ENCODE peak calls at places on chromosome 4, in six cellular contexts. F is CD8-positive, alpha-beta T cell; Y is ovary; H is A549; O is left ventricle myocardium inferior; N is Caco-2. R is an unnamed sample. For H3K4me1, the result is how much of the 10 kb centered on the place peaks cover.

GRCh38 chr4:948101-948935 is 16.1 kb downstream of the TMEM175 start:
- DNase-seq in F (no peak), Y (peak), H (no peak), O (no peak), N (no peak), R (no peak)

GRCh38 chr4:155666701-155667537 is at the start of gene GUCY1A1:
- DNase-seq in F (no peak), Y (peak), H (no peak), O (peak), N (no peak), R (no peak)

GRCh38 chr4:2480649-2481048 is 11.7 kb downstream of the RNF4 start:
- DNase-seq in F (no peak), Y (no peak), H (no peak), O (no peak), N (no peak), R (no peak)

GRCh38 chr4:183407128-183407585 is 37.3 kb upstream of the CDKN2AIP start:
- DNase-seq in F (peak), Y (peak), H (peak), O (peak), N (peak), R (peak)

GRCh38 chr4:3860061-3860912 is 94.1 kb downstream of the ADRA2C start:
- DNase-seq in F (no peak), Y (no peak), H (no peak), O (no peak), N (no peak), R (no peak)

GRCh38 chr4:135434936-135435335 is 1233.3 kb upstream of the PABPC4L start:
- DNase-seq in F (no peak), Y (no peak), H (no peak), O (no peak), N (no peak), R (no peak)

GRCh38 chr4:147735413-147736301 is 3.8 kb downstream of the ARHGAP10 start:
- DNase-seq in F (no peak), Y (no peak), H (no peak), O (no peak), N (peak), R (no peak)

GRCh38 chr4:64774626-64775025 is 365.4 kb upstream of the TECRL start:
- DNase-seq in F (no peak), Y (no peak), H (no peak), O (no peak), N (no peak), R (no peak)

GRCh38 chr4:119693127-119693526 is 64.5 kb upstream of the PDE5A start:
- DNase-seq in F (no peak), Y (no peak), H (no peak), O (no peak), N (no peak), R (no peak)

GRCh38 chr4:70818173-70818856 is 21.4 kb downstream of the GRSF1 start:
- DNase-seq in F (no peak), Y (no peak), H (no peak), O (no peak), N (no peak), R (no peak)

GRCh38 chr4:70818921-70819320 is 20.8 kb downstream of the GRSF1 start:
- DNase-seq in F (no peak), Y (no peak), H (no peak), O (no peak), N (no peak), R (no peak)

GRCh38 chr4:70816894-70817293 is 22.8 kb downstream of the GRSF1 start:
- DNase-seq in F (no peak), Y (no peak), H (no peak), O (no peak), N (no peak), R (no peak)

GRCh38 chr4:70815370-70815769 is 24.3 kb downstream of the GRSF1 start:
- DNase-seq in F (no peak), Y (no peak), H (no peak), O (no peak), N (no peak), R (no peak)
- H3K4me1 ChIP-seq in F (under half), Y (under half), H (under half), O (under half), N (under half), R (under half)

GRCh38 chr4:80006935-80007744 is 65.9 kb downstream of the ANTXR2 start:
- DNase-seq in F (no peak), Y (no peak), H (no peak), O (no peak), N (no peak), R (no peak)
- H3K4me1 ChIP-seq in F (under half), Y (under half), H (under half), O (under half), N (under half), R (under half)

DNA sequence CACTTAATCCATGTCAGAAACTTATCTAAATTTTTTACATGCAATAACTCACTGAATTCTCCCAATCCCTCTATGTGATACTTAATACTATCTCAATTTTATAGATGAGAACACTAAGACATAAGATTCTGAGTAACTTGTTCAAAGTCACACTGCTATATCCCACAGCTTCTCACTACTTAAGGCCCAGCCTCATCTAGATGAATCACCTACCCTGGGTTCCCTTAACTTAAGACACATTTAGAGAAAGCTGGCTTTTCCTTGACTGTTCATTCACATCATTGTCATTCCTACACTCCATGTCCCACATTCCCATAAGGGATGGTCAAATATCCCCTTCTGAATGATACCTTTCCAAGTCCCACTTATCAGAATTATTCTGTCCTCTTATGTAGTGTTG is 21.0 kb downstream of the TNIP3 start:
- DNase-seq in F (no peak), Y (no peak), H (no peak), O (no peak), N (no peak), R (no peak)
- H3K4me1 ChIP-seq in F (under half), Y (under half), H (under half), O (under half), N (under half), R (under half)

GRCh38 chr4:111282035-111282434 is 659.2 kb upstream of the PITX2 start:
- DNase-seq in F (no peak), Y (no peak), H (no peak), O (no peak), N (no peak), R (no peak)
- H3K4me1 ChIP-seq in F (under half), Y (under half), H (under half), O (under half), N (under half), R (under half)

DNA sequence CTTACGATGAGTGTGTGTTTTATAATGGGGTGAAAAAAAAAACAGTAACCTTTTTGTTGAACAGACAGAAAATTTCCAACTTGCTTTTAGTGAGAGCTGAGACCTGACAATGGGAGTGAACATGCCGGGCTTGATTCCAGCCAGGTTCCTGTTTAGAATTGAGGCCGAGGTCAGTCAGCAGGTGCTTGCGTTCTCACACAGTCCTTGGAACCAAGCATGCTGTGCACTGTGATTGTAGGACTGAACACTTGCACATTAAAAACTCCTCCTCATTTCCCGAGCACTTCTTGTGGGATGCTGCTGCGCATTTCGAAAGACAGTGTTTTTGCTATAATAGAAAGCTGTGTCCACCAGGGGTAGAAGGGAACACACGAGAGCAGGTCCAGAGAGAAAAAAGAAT is 51.8 kb downstream of the TMEM131L start:
- DNase-seq in F (no peak), Y (no peak), H (no peak), O (no peak), N (no peak), R (no peak)
- H3K4me1 ChIP-seq in F (half or more), Y (under half), H (under half), O (half or more), N (half or more), R (half or more)

R was measured in CD8-positive, alpha-beta memory T cell.